ENCODE peak calls at places on chromosomes 7 and 10, in ten cellular contexts. W is NCI-H1105 treated with DMSO at 0.1 percent for 48 hours; Q is glutamatergic neuron; B is CD8-positive, alpha-beta T cell; L is PC-3; Y is lower lobe of right lung; K is AG08396; N is RWPE1; M is cardiac muscle cell; Z is progenitor cell of endocrine pancreas. D is an unnamed sample.

GRCh38 chr7:47979832-47980181 is 392 bp upstream of the HUS1 start:
- DNase-seq in W (no peak), Q (no peak), B (no peak), L (no peak), Y (no peak), K (no peak), N (no peak), M (no peak), Z (no peak), D (no peak)

GRCh38 chr7:102468416-102469350 is 3.9 kb downstream of the LRWD1 start:
- DNase-seq in W (no peak), Q (peak; percentile 10), B (no peak), L (no peak), Y (no peak), K (no peak), N (no peak), M (no peak), Z (no peak), D (no peak)

GRCh38 chr10:126169899-126170298 is 218.4 kb downstream of the ADAM12 start:
- DNase-seq in W (no peak), Q (no peak), B (no peak), L (no peak), Y (no peak), K (no peak), N (no peak), M (no peak), Z (no peak), D (no peak)

GRCh38 chr7:127245582-127245981 is 7.2 kb downstream of the GRM8 start:
- DNase-seq in W (peak; percentile 47), Q (no peak), B (no peak), L (no peak), Y (no peak), K (no peak), N (no peak), M (no peak), Z (no peak), D (no peak)

GRCh38 chr7:74427974-74428373 is 25.7 kb upstream of the GTF2IRD1 start:
- DNase-seq in W (no peak), Q (no peak), B (no peak), L (no peak), Y (no peak), K (no peak), N (no peak), M (no peak), Z (no peak), D (no peak)

GRCh38 chr7:7254319-7254718 is 72.0 kb downstream of the C1GALT1 start:
- DNase-seq in W (no peak), Q (no peak), B (no peak), L (no peak), Y (no peak), K (no peak), N (no peak), M (no peak), Z (no peak), D (no peak)

GRCh38 chr7:79176859-79177477 is 276.5 kb downstream of the MAGI2 start:
- DNase-seq in W (peak; percentile 66), Q (no peak), B (no peak), L (peak; percentile 66), Y (no peak), K (peak; percentile 17), N (peak; percentile 33), M (peak; percentile 55), Z (no peak), D (peak; percentile 72)

GRCh38 chr10:78408671-78409472 is 375.2 kb downstream of the RPS24 start:
- DNase-seq in W (peak; percentile 74), Q (no peak), B (no peak), L (peak; percentile 61), Y (peak; percentile 89), K (no peak), N (no peak), M (peak; percentile 93), Z (no peak), D (no peak)

GRCh38 chr10:80589726-80590373 is 52.1 kb downstream of the SH2D4B start:
- DNase-seq in W (no peak), Q (no peak), B (no peak), L (no peak), Y (no peak), K (no peak), N (no peak), M (no peak), Z (no peak), D (no peak)

GRCh38 chr10:132867801-132868644 is 74.3 kb downstream of the CFAP46 start:
- DNase-seq in W (no peak), Q (no peak), B (no peak), L (no peak), Y (peak; percentile 40), K (no peak), N (no peak), M (no peak), Z (peak; percentile 7), D (no peak)

GRCh38 chr10:17206210-17206709 is 4.8 kb upstream of the TRDMT1 start:
- DNase-seq in W (no peak), Q (no peak), B (peak; percentile 54), L (peak; percentile 67), Y (no peak), K (peak; percentile 38), N (peak; percentile 30), M (no peak), Z (no peak), D (no peak)

GRCh38 chr7:28706607-28707006 is 251.5 kb downstream of the TRIL start:
- DNase-seq in W (no peak), Q (no peak), B (no peak), L (no peak), Y (no peak), K (no peak), N (no peak), M (no peak), Z (no peak), D (no peak)

GRCh38 chr7:49001610-49002033 is 77.3 kb downstream of the CDC14C start:
- DNase-seq in W (peak; percentile 24), Q (peak; percentile 39), B (no peak), L (peak; percentile 73), Y (no peak), K (no peak), N (peak; percentile 33), M (peak; percentile 66), Z (no peak), D (peak; percentile 74)

GRCh38 chr7:142516038-142516501 is 233.2 kb upstream of the PRSS1 start:
- DNase-seq in W (peak; percentile 55), Q (peak; percentile 46), B (peak; percentile 26), L (peak; percentile 78), Y (no peak), K (peak; percentile 61), N (peak; percentile 45), M (peak; percentile 75), Z (no peak), D (peak; percentile 96)

GRCh38 chr10:14244801-14245211 is 85.9 kb downstream of the FRMD4A start:
- DNase-seq in W (no peak), Q (no peak), B (no peak), L (peak; percentile 29), Y (no peak), K (no peak), N (peak; percentile 46), M (no peak), Z (no peak), D (peak; percentile 2)

GRCh38 chr7:78279457-78279856 is 480.9 kb downstream of the PHTF2 start:
- DNase-seq in W (no peak), Q (no peak), B (no peak), L (no peak), Y (no peak), K (no peak), N (no peak), M (no peak), Z (no peak), D (no peak)

GRCh38 chr7:109109558-109109957 is 539.9 kb downstream of the DNAJB9 start:
- DNase-seq in W (no peak), Q (no peak), B (no peak), L (no peak), Y (no peak), K (no peak), N (no peak), M (no peak), Z (no peak), D (no peak)

GRCh38 chr7:125316451-125316850 is 386.8 kb upstream of the POT1 start:
- DNase-seq in W (no peak), Q (peak; percentile 52), B (no peak), L (peak; percentile 56), Y (no peak), K (no peak), N (peak; percentile 20), M (peak; percentile 83), Z (peak; percentile 27), D (peak; percentile 64)

GRCh38 chr7:105787071-105787470 is 89.3 kb downstream of the ATXN7L1 start:
- DNase-seq in W (no peak), Q (no peak), B (no peak), L (peak; percentile 96), Y (no peak), K (no peak), N (peak; percentile 26), M (no peak), Z (no peak), D (peak; percentile 29)

GRCh38 chr7:40763319-40764287 is 628.8 kb downstream of the SUGCT start:
- DNase-seq in W (no peak), Q (no peak), B (no peak), L (peak; percentile 33), Y (no peak), K (peak; percentile 63), N (no peak), M (no peak), Z (no peak), D (no peak)

GRCh38 chr7:6628045-6628444 is 9.1 kb upstream of the ZNF316 start:
- DNase-seq in W (peak; percentile 93), Q (no peak), B (no peak), L (no peak), Y (no peak), K (no peak), N (peak; percentile 48), M (no peak), Z (no peak), D (no peak)

GRCh38 chr10:87095241-87095945 is 387 bp downstream of the SHLD2 start:
- DNase-seq in W (no peak), Q (peak; percentile 78), B (peak; percentile 77), L (peak; percentile 59), Y (peak; percentile 92), K (peak; percentile 86), N (peak; percentile 81), M (peak; percentile 84), Z (peak; percentile 68), D (peak; percentile 82)

GRCh38 chr10:48414778-48415177 is 108.3 kb downstream of the MAPK8 start:
- DNase-seq in W (no peak), Q (no peak), B (no peak), L (peak; percentile 55), Y (no peak), K (no peak), N (peak; percentile 31), M (no peak), Z (no peak), D (no peak)

GRCh38 chr10:106573106-106573505 is 591.4 kb downstream of the SORCS1 start:
- DNase-seq in W (no peak), Q (no peak), B (no peak), L (peak; percentile 84), Y (no peak), K (no peak), N (peak; percentile 66), M (no peak), Z (no peak), D (no peak)

GRCh38 chr7:76185187-76185915 is 16.3 kb upstream of the SRRM3 start:
- DNase-seq in W (no peak), Q (peak; percentile 51), B (no peak), L (no peak), Y (no peak), K (no peak), N (no peak), M (peak; percentile 31), Z (no peak), D (no peak)